ENCODE peak calls at places on chromosomes 12 and 14, in five cellular contexts. One of them, this sample, is unnamed.

GRCh38 chr14:79044894-79045624 is 874.9 kb downstream of the NRXN3 start:
- DNase-seq in HT1080: peak
- DNase-seq in NCI-H2171: no peak
- DNase-seq in ascending aorta: no peak
- DNase-seq in anterior cingulate cortex: no peak
- DNase-seq in this sample: no peak

GRCh38 chr12:87782838-87783237 is 246.4 kb downstream of the C12orf50 start:
- DNase-seq in HT1080: no peak
- DNase-seq in NCI-H2171: no peak
- DNase-seq in ascending aorta: no peak
- DNase-seq in anterior cingulate cortex: no peak
- DNase-seq in this sample: no peak

GRCh38 chr14:68757618-68758081 is 35.2 kb downstream of the ZFP36L1 start:
- DNase-seq in HT1080: peak
- DNase-seq in NCI-H2171: no peak
- DNase-seq in ascending aorta: peak
- DNase-seq in anterior cingulate cortex: no peak
- DNase-seq in this sample: no peak

GRCh38 chr12:59940676-59941342 is 345.0 kb downstream of the SLC16A7 start:
- DNase-seq in HT1080: no peak
- DNase-seq in NCI-H2171: no peak
- DNase-seq in ascending aorta: no peak
- DNase-seq in anterior cingulate cortex: no peak
- DNase-seq in this sample: no peak

GRCh38 chr14:24845851-24846250 is 204.1 kb downstream of the STXBP6 start:
- DNase-seq in HT1080: peak
- DNase-seq in NCI-H2171: no peak
- DNase-seq in ascending aorta: no peak
- DNase-seq in anterior cingulate cortex: no peak
- DNase-seq in this sample: no peak

GRCh38 chr14:71620401-71620800 is 311.8 kb upstream of the RGS6 start:
- DNase-seq in HT1080: peak
- DNase-seq in NCI-H2171: no peak
- DNase-seq in ascending aorta: no peak
- DNase-seq in anterior cingulate cortex: no peak
- DNase-seq in this sample: no peak

GRCh38 chr14:90535556-90535930 is 138.7 kb downstream of the CALM1 start:
- DNase-seq in HT1080: no peak
- DNase-seq in NCI-H2171: no peak
- DNase-seq in ascending aorta: no peak
- DNase-seq in anterior cingulate cortex: no peak
- DNase-seq in this sample: no peak

GRCh38 chr12:13362260-13362841 is 165.8 kb downstream of the EMP1 start:
- DNase-seq in HT1080: peak
- DNase-seq in NCI-H2171: no peak
- DNase-seq in ascending aorta: peak
- DNase-seq in anterior cingulate cortex: no peak
- DNase-seq in this sample: no peak

GRCh38 chr12:40829738-40830144 is 137.5 kb downstream of the CNTN1 start:
- DNase-seq in HT1080: peak
- DNase-seq in NCI-H2171: no peak
- DNase-seq in ascending aorta: no peak
- DNase-seq in anterior cingulate cortex: no peak
- DNase-seq in this sample: no peak

GRCh38 chr12:121009744-121010143 is 6.5 kb downstream of the C12orf43 start:
- DNase-seq in HT1080: peak
- DNase-seq in NCI-H2171: peak
- DNase-seq in ascending aorta: no peak
- DNase-seq in anterior cingulate cortex: no peak
- DNase-seq in this sample: no peak

GRCh38 chr12:101839324-101840283 is 8.8 kb upstream of the GNPTAB start:
- DNase-seq in HT1080: peak
- DNase-seq in NCI-H2171: no peak
- DNase-seq in ascending aorta: peak
- DNase-seq in anterior cingulate cortex: peak
- DNase-seq in this sample: no peak

GRCh38 chr14:33377596-33378390 is 439.1 kb downstream of the NPAS3 start:
- DNase-seq in HT1080: no peak
- DNase-seq in NCI-H2171: no peak
- DNase-seq in ascending aorta: no peak
- DNase-seq in anterior cingulate cortex: no peak
- DNase-seq in this sample: no peak

GRCh38 chr14:81062816-81063215 is 107.4 kb downstream of the TSHR start:
- DNase-seq in HT1080: peak
- DNase-seq in NCI-H2171: no peak
- DNase-seq in ascending aorta: no peak
- DNase-seq in anterior cingulate cortex: no peak
- DNase-seq in this sample: no peak

GRCh38 chr14:73785834-73786631 is 65.6 kb upstream of the PTGR2 start:
- DNase-seq in HT1080: peak
- DNase-seq in NCI-H2171: no peak
- DNase-seq in ascending aorta: peak
- DNase-seq in anterior cingulate cortex: peak
- DNase-seq in this sample: peak

GRCh38 chr14:21612324-21612723 is 22.4 kb downstream of the OR10G2 start:
- DNase-seq in HT1080: no peak
- DNase-seq in NCI-H2171: no peak
- DNase-seq in ascending aorta: no peak
- DNase-seq in anterior cingulate cortex: no peak
- DNase-seq in this sample: no peak

GRCh38 chr12:106223485-106224391 is 24.1 kb downstream of the CKAP4 start:
- DNase-seq in HT1080: peak
- DNase-seq in NCI-H2171: peak
- DNase-seq in ascending aorta: peak
- DNase-seq in anterior cingulate cortex: peak
- DNase-seq in this sample: peak

GRCh38 chr14:91041450-91041849 is 19.0 kb downstream of the RPS6KA5 start:
- DNase-seq in HT1080: no peak
- DNase-seq in NCI-H2171: no peak
- DNase-seq in ascending aorta: no peak
- DNase-seq in anterior cingulate cortex: no peak
- DNase-seq in this sample: no peak

GRCh38 chr12:116039081-116039480 is 238.4 kb downstream of the MED13L start:
- DNase-seq in HT1080: no peak
- DNase-seq in NCI-H2171: no peak
- DNase-seq in ascending aorta: no peak
- DNase-seq in anterior cingulate cortex: no peak
- DNase-seq in this sample: no peak

GRCh38 chr14:21215130-21215878 is 53.9 kb downstream of the HNRNPC start:
- DNase-seq in HT1080: no peak
- DNase-seq in NCI-H2171: no peak
- DNase-seq in ascending aorta: no peak
- DNase-seq in anterior cingulate cortex: no peak
- DNase-seq in this sample: no peak

GRCh38 chr12:32661706-32662105 is 17.4 kb upstream of the DNM1L start:
- DNase-seq in HT1080: no peak
- DNase-seq in NCI-H2171: no peak
- DNase-seq in ascending aorta: no peak
- DNase-seq in anterior cingulate cortex: no peak
- DNase-seq in this sample: no peak

GRCh38 chr14:104897286-104898194 is 27.1 kb upstream of the PLD4 start:
- DNase-seq in HT1080: no peak
- DNase-seq in NCI-H2171: no peak
- DNase-seq in ascending aorta: peak
- DNase-seq in anterior cingulate cortex: no peak
- DNase-seq in this sample: no peak

GRCh38 chr12:15243102-15243501 is 21.9 kb upstream of the RERG start:
- DNase-seq in HT1080: no peak
- DNase-seq in NCI-H2171: no peak
- DNase-seq in ascending aorta: no peak
- DNase-seq in anterior cingulate cortex: no peak
- DNase-seq in this sample: no peak

GRCh38 chr12:93638954-93639353 is 38.2 kb upstream of the CRADD start:
- DNase-seq in HT1080: no peak
- DNase-seq in NCI-H2171: no peak
- DNase-seq in ascending aorta: no peak
- DNase-seq in anterior cingulate cortex: no peak
- DNase-seq in this sample: no peak

GRCh38 chr12:15543347-15543746 is 221.0 kb downstream of the PTPRO start:
- DNase-seq in HT1080: no peak
- DNase-seq in NCI-H2171: no peak
- DNase-seq in ascending aorta: no peak
- DNase-seq in anterior cingulate cortex: no peak
- DNase-seq in this sample: no peak

GRCh38 chr14:106422066-106422465 is 895.7 kb downstream of the TMEM121 start:
- DNase-seq in HT1080: no peak
- DNase-seq in NCI-H2171: no peak
- DNase-seq in ascending aorta: no peak
- DNase-seq in anterior cingulate cortex: no peak
- DNase-seq in this sample: no peak

GRCh38 chr12:227923-228845 is 14.2 kb upstream of the SLC6A12 start:
- DNase-seq in HT1080: no peak
- DNase-seq in NCI-H2171: no peak
- DNase-seq in ascending aorta: peak
- DNase-seq in anterior cingulate cortex: no peak
- DNase-seq in this sample: no peak

This sample was measured in DMS 273 treated with DMSO at 0.1 percent for 48 hours.